ENCODE peak calls at places on chromosome 14, in five cellular contexts. One of them, this sample, is unnamed.

GRCh38 chr14:52031781-52032180 is 37.1 kb downstream of the NID2 start:
- DNase-seq in hepatic stellate cell: no peak
- DNase-seq in activated naive CD8-positive, alpha-beta T cell treated with anti-CD3 and anti-CD28 coated beads, Interleukin-2, amount 50 U/mL, for 24 hours: no peak
- DNase-seq in AG09309: peak; percentile 77
- DNase-seq in substantia nigra: no peak
- DNase-seq in this sample: peak; percentile 92

GRCh38 chr14:54322668-54323380 is 74.0 kb upstream of the CDKN3 start:
- DNase-seq in hepatic stellate cell: no peak
- DNase-seq in activated naive CD8-positive, alpha-beta T cell treated with anti-CD3 and anti-CD28 coated beads, Interleukin-2, amount 50 U/mL, for 24 hours: no peak
- DNase-seq in AG09309: no peak
- DNase-seq in substantia nigra: no peak
- DNase-seq in this sample: no peak

GRCh38 chr14:69398818-69399210 is 322 bp downstream of the SLC39A9 start:
- DNase-seq in hepatic stellate cell: no peak
- DNase-seq in activated naive CD8-positive, alpha-beta T cell treated with anti-CD3 and anti-CD28 coated beads, Interleukin-2, amount 50 U/mL, for 24 hours: no peak
- DNase-seq in AG09309: no peak
- DNase-seq in substantia nigra: no peak
- DNase-seq in this sample: no peak

GRCh38 chr14:71049435-71050147 is 142.3 kb downstream of the PCNX1 start:
- DNase-seq in hepatic stellate cell: no peak
- DNase-seq in activated naive CD8-positive, alpha-beta T cell treated with anti-CD3 and anti-CD28 coated beads, Interleukin-2, amount 50 U/mL, for 24 hours: no peak
- DNase-seq in AG09309: no peak
- DNase-seq in substantia nigra: no peak
- DNase-seq in this sample: no peak

GRCh38 chr14:39023939-39024871 is 78.8 kb downstream of the SEC23A start:
- DNase-seq in hepatic stellate cell: no peak
- DNase-seq in activated naive CD8-positive, alpha-beta T cell treated with anti-CD3 and anti-CD28 coated beads, Interleukin-2, amount 50 U/mL, for 24 hours: no peak
- DNase-seq in AG09309: no peak
- DNase-seq in substantia nigra: no peak
- DNase-seq in this sample: no peak

GRCh38 chr14:41362134-41362533 is 244.5 kb upstream of the LRFN5 start:
- DNase-seq in hepatic stellate cell: no peak
- DNase-seq in activated naive CD8-positive, alpha-beta T cell treated with anti-CD3 and anti-CD28 coated beads, Interleukin-2, amount 50 U/mL, for 24 hours: no peak
- DNase-seq in AG09309: no peak
- DNase-seq in substantia nigra: no peak
- DNase-seq in this sample: no peak

GRCh38 chr14:20630340-20631022 is 11.0 kb downstream of the OR6S1 start:
- DNase-seq in hepatic stellate cell: no peak
- DNase-seq in activated naive CD8-positive, alpha-beta T cell treated with anti-CD3 and anti-CD28 coated beads, Interleukin-2, amount 50 U/mL, for 24 hours: peak; percentile 57
- DNase-seq in AG09309: no peak
- DNase-seq in substantia nigra: no peak
- DNase-seq in this sample: no peak

GRCh38 chr14:69064596-69064995 is 85.5 kb upstream of the ACTN1 start:
- DNase-seq in hepatic stellate cell: no peak
- DNase-seq in activated naive CD8-positive, alpha-beta T cell treated with anti-CD3 and anti-CD28 coated beads, Interleukin-2, amount 50 U/mL, for 24 hours: no peak
- DNase-seq in AG09309: no peak
- DNase-seq in substantia nigra: no peak
- DNase-seq in this sample: no peak

GRCh38 chr14:73227812-73228781 is 9.2 kb upstream of the PAPLN start:
- DNase-seq in hepatic stellate cell: peak; percentile 74
- DNase-seq in activated naive CD8-positive, alpha-beta T cell treated with anti-CD3 and anti-CD28 coated beads, Interleukin-2, amount 50 U/mL, for 24 hours: no peak
- DNase-seq in AG09309: no peak
- DNase-seq in substantia nigra: no peak
- DNase-seq in this sample: peak; percentile 85

GRCh38 chr14:100440207-100440631 is 117.1 kb downstream of the SLC25A47 start:
- DNase-seq in hepatic stellate cell: peak; percentile 31
- DNase-seq in activated naive CD8-positive, alpha-beta T cell treated with anti-CD3 and anti-CD28 coated beads, Interleukin-2, amount 50 U/mL, for 24 hours: peak; percentile 43
- DNase-seq in AG09309: no peak
- DNase-seq in substantia nigra: peak; percentile 65
- DNase-seq in this sample: peak; percentile 66